ENCODE peak calls at places on chromosomes 11 and 22, in four cellular contexts. R, Y, H and V are unnamed samples.

GRCh38 chr11:62142043-62142375 is 18.2 kb downstream of the INCENP start:
- DNase-seq in H (no peak), R (no peak), Y (peak; percentile 14), V (no peak)

GRCh38 chr11:67026941-67027340 is 4.0 kb downstream of the SYT12 start:
- DNase-seq in R (no peak), H (no peak), Y (no peak), V (no peak)

GRCh38 chr11:32586576-32587190 is 3.1 kb downstream of the EIF3M start:
- DNase-seq in R (peak; percentile 29), Y (no peak), H (no peak), V (peak; percentile 50)

GRCh38 chr22:25070870-25071465 is 118.5 kb downstream of the KIAA1671 start:
- DNase-seq in R (no peak), Y (no peak), H (no peak), V (no peak)

GRCh38 chr11:57219021-57219627 is 17.9 kb downstream of the APLNR start:
- DNase-seq in H (peak; percentile 44), Y (no peak), R (no peak), V (no peak)

GRCh38 chr11:76339217-76339616 is 41.7 kb downstream of the THAP12 start:
- DNase-seq in H (peak; percentile 69), R (no peak), Y (peak; percentile 36), V (no peak)

GRCh38 chr11:57222239-57222638 is 14.8 kb downstream of the APLNR start:
- DNase-seq in R (no peak), Y (no peak), H (no peak), V (no peak)

GRCh38 chr11:87391501-87391900 is 353.8 kb downstream of the TMEM135 start:
- DNase-seq in R (no peak), H (no peak), Y (no peak), V (no peak)

GRCh38 chr11:73598719-73599379 is 937 bp upstream of the FAM168A start:
- DNase-seq in R (no peak), Y (no peak), H (no peak), V (no peak)
- TF ChIP-seq POLR2A in R (no peak), Y (no peak), H (no peak), V (peak; percentile 28)

GRCh38 chr22:36329217-36330078 is 58.3 kb downstream of the MYH9 start:
- DNase-seq in H (no peak), Y (peak; percentile 89), R (peak; percentile 52), V (peak; percentile 83)
- TF ChIP-seq POLR2A in H (no peak), Y (peak; percentile 3), R (no peak), V (peak; percentile 37)

GRCh38 chr22:30279932-30280331 is 9.4 kb downstream of the CASTOR1 start:
- DNase-seq in H (no peak), Y (no peak), R (no peak), V (no peak)

GRCh38 chr22:30275625-30276024 is 9.0 kb upstream of the OSM start:
- DNase-seq in R (no peak), H (no peak), Y (no peak), V (no peak)

GRCh38 chr22:30279389-30279788 is 9.9 kb downstream of the CASTOR1 start:
- DNase-seq in Y (peak; percentile 66), R (no peak), H (no peak), V (no peak)

GRCh38 chr22:30276041-30276440 is 9.4 kb upstream of the OSM start:
- DNase-seq in Y (no peak), R (no peak), H (no peak), V (no peak)

DNA sequence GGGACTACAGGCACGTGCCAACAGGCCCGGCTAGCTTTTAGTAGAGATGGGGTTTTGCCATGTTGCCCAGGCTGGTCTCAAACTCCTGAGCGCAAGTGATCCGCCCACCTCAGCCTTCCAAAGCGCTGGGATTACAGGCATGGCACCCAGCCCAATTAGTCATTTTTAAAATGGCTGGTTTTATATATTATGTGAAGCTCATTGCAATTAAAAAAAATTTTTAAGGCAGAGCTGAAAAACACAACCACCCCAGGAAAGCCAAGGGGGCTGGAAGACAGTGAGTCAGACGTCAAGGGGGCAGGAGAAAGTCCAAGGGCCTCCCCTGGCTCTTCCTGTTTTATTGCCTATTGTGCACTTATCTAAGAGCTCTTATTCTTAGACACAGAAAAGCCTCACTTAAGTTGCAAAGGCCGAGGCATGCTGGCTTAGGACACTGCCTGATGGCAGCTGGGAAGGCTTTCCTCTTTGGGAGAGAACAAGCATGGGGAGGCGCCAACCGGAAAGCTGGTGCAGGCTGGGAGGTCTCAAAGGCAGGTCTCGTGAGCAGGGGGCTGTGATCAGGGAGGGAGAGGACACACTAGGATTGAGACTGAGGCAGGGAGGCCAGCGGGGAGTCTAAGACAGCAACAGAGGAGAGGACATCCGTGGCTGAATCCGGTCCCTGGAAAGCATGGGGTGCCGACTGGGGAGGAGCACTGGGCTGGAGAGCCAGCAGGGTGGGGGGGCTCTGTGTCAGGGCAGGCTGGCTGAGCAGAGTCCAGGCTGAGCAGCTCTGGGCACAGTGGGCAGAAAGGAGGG is 11.1 kb upstream of the OSM start:
- DNase-seq in Y (no peak), H (no peak), R (no peak), V (no peak)
- TF ChIP-seq POLR2A in Y (peak; percentile 17), H (no peak), R (no peak), V (no peak)

GRCh38 chr11:95089620-95090542 is at the start of gene ENDOD1:
- DNase-seq in H (peak; percentile 71), R (no peak), Y (peak; percentile 76), V (peak; percentile 90)
- TF ChIP-seq POLR2A in H (no peak), R (peak; percentile 90), Y (peak; percentile 94), V (peak; percentile 80)

DNA sequence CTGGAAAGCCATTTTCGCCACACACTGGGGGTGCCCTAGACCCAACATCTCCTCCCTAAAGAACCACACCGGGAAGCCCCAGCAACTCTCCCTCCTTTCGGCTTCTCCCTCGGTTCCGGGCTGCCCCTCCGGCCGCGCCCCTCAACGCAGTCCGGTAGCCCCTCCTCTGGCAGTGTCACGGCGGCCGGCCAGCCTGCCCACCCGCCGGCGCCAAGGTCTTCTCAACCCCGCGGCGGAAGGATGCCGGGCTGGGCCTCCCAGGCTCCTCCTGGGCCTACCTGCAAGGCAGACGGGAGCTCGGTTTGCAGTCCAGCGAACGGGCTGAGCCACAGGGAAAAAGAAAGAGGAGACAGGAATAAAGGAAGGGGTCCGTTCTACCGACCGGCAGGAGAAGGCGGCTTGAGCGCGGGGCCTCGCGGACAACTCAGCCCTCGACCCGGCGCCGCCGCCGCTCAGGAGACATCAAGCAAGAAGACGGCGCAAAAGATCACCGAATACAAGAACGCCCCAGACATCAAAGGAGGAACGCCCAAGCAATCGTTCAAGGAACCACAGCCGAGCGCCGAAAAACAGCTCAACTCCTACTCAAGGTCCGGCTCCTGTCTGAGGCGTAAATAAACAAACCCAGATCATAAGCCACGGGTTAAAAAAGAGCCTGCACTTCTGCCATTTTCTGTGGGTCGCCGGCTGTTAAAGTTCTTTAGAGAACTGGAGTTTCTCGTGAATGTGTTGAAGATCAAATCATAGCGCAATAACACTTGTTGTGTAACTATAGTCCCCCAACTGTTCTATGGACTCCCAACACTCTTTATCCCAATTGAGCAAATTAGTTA is at the start of gene AMBRA1:
- DNase-seq in Y (peak; percentile 92), H (peak; percentile 89), R (peak; percentile 88), V (peak; percentile 95)
- TF ChIP-seq POLR2A in Y (peak; percentile 89), H (no peak), R (peak; percentile 47), V (peak; percentile 78)

GRCh38 chr22:50250555-50251471 is at the start of gene HDAC10:
- DNase-seq in Y (peak; percentile 78), H (peak; percentile 63), R (no peak), V (peak; percentile 83)
- TF ChIP-seq POLR2A in Y (peak; percentile 35), H (no peak), R (no peak), V (peak; percentile 47)

GRCh38 chr22:19522881-19523239 is 1.4 kb downstream of the CLDN5 start:
- DNase-seq in H (no peak), R (no peak), Y (no peak), V (no peak)

GRCh38 chr22:19520007-19520406 is 4.2 kb downstream of the CLDN5 start:
- DNase-seq in H (no peak), Y (no peak), R (no peak), V (no peak)

GRCh38 chr22:19522190-19522880 is 1.9 kb downstream of the CLDN5 start:
- DNase-seq in R (no peak), H (no peak), Y (no peak), V (no peak)

GRCh38 chr22:19519041-19519926 is 4.9 kb downstream of the CLDN5 start:
- DNase-seq in H (no peak), R (no peak), Y (no peak), V (no peak)

GRCh38 chr22:19520566-19521305 is 3.5 kb downstream of the CLDN5 start:
- DNase-seq in R (no peak), Y (no peak), H (no peak), V (no peak)
- TF ChIP-seq POLR2A in R (no peak), Y (no peak), H (no peak), V (no peak)

GRCh38 chr11:73876424-73877300 is at the start of the genes COA4 and PAAF1:
- DNase-seq in R (peak; percentile 96), Y (peak; percentile 95), H (peak; percentile 93), V (peak; percentile 96)
- TF ChIP-seq POLR2A in R (peak; percentile 35), Y (peak; percentile 79), H (no peak), V (peak; percentile 92)

DNA sequence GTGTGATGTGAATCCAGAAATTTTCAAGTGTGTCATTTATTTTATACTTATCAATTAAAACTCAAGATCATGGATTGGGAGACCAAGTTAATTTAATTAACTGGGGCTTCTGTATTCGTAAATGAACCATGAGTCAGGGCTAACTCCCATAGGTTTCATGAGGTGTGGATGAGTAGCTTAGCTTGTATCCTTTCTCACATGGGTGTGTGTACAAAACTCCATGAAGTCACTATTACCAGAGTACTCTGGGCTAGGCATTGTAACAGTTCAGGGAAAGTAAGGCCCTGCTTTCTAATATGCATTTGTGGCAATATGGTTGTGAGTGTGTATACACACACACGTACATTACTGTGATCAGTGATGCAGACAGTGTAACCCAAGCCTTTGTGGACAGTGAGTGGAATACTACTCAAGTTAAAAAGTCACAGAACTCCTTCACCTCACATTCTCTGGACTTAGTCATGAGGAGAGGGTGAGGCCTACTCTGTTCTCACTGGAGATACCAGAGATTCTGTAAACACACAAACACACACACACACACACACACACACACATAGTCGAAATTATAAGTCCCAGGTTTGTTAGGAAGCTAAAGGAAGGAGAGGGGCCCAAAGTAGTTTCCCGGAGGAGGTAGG is 3.5 kb downstream of the CNTF start:
- DNase-seq in Y (no peak), H (no peak), R (no peak), V (no peak)
- TF ChIP-seq POLR2A in Y (no peak), H (no peak), R (no peak), V (no peak)

DNA sequence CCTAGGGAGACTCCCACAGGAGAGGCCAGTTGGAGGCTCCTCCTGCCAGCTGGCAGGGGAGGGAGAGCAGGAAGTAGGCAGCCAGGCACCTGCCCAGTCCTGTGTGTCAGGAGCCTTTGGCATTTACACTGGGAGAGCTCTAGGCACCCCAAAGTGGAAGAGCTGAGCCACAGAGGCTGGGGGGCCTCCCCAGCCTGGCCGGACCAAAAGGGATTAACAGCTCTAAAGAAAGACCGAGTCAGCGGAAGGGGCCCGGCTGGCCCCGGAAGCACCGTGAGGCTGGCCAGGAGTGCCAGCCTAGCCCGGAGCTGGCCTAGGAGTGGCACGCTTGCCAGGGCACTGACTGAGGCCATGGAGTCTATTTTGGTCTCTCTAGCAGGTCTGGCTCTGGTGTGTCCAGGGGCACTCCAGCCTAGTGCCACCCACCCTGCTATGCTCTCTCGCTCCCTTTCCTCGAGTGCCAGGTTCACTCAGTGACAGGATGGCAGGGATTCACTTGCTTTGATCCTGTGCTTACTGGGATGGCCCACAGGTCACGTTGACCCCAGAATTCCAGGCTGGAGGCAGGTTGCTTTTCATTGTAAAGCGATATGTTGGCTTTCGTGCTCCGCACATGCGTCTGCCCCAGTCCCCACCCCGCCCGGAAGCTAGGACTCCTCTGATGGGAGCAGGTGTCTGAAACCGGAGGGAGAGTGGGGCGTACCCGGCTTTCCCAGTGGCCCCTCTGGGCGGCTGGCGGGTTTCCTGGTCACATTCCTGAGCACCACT is 3.3 kb upstream of the KMT5B start:
- DNase-seq in Y (no peak), H (no peak), R (no peak), V (no peak)
- TF ChIP-seq POLR2A in Y (no peak), H (no peak), R (no peak), V (no peak)